ENCODE peak calls at places on chromosomes 6 and 20, in eight cellular contexts. C is activated B cell treated with CpG ODN at 0.5 μM for 24 hours; M is right cardiac atrium; R is pancreas; F is IMR-90; Q is activated CD4-positive, alpha-beta T cell treated with anti-CD3 and anti-CD28 coated beads for 36 hours; K is naive thymus-derived CD8-positive, alpha-beta T cell; P is lung. B is an unnamed sample.

GRCh38 chr20:18986146-18986830 is 172.7 kb downstream of the SCP2D1 start:
- ATAC-seq in Q (no peak), F (no peak), K (no peak), P (no peak), R (no peak), M (peak), C (no peak), B (no peak)

GRCh38 chr6:88137915-88138314 is 28.2 kb downstream of the CNR1 start:
- ATAC-seq in P (peak), F (no peak), Q (no peak), R (no peak), K (no peak), C (no peak), M (no peak), B (no peak)

GRCh38 chr6:126716826-126717514 is 377.1 kb downstream of the CENPW start:
- ATAC-seq in P (peak), C (no peak), K (no peak), F (no peak), Q (no peak), R (no peak), M (no peak), B (no peak)

GRCh38 chr6:15441215-15441868 is 195.5 kb downstream of the JARID2 start:
- ATAC-seq in Q (no peak), C (peak), M (peak), F (peak), P (peak), R (peak), K (peak), B (peak)

GRCh38 chr20:13234961-13235360 is 13.9 kb downstream of the ISM1 start:
- ATAC-seq in P (no peak), R (no peak), F (no peak), M (no peak), Q (no peak), C (no peak), K (no peak), B (no peak)

GRCh38 chr6:63739094-63739687 is 103.6 kb downstream of the PHF3 start:
- ATAC-seq in Q (no peak), M (no peak), P (no peak), C (no peak), F (no peak), K (no peak), R (no peak), B (no peak)

GRCh38 chr6:114785235-114786127 is 442.7 kb upstream of the HS3ST5 start:
- ATAC-seq in Q (no peak), P (no peak), C (no peak), R (no peak), M (no peak), F (no peak), K (no peak), B (no peak)

GRCh38 chr20:24634855-24635254 is 165.4 kb downstream of the SYNDIG1 start:
- ATAC-seq in P (no peak), F (peak), C (no peak), M (peak), R (no peak), K (no peak), Q (no peak), B (peak)

GRCh38 chr20:40274912-40275654 is 414.0 kb downstream of the MAFB start:
- ATAC-seq in C (no peak), Q (no peak), P (no peak), F (no peak), R (no peak), K (no peak), M (no peak), B (no peak)

GRCh38 chr6:12064125-12064524 is 52.0 kb downstream of the HIVEP1 start:
- ATAC-seq in P (no peak), M (no peak), R (no peak), F (peak), C (no peak), K (no peak), Q (peak), B (no peak)

B was measured in gastroesophageal sphincter.